ENCODE peak calls at places on chromosomes 12 and 14, in six cellular contexts. R is KG1, A is heart right ventricle, X is C1 segment of cervical spinal cord, P is pons, O is hippocampal formation. U is an unnamed sample.

GRCh38 chr12:71208053-71208685 is 50.4 kb upstream of the TSPAN8 start:
- DNase-seq in R (no peak), A (no peak), X (no peak), P (no peak), O (no peak), U (no peak)

GRCh38 chr12:121917950-121918678 is at the start of gene CFAP251:
- DNase-seq in R (no peak), A (peak), X (peak), P (peak), O (peak), U (peak)

GRCh38 chr12:90428474-90428873 is 526.5 kb downstream of the CCER1 start:
- DNase-seq in R (no peak), A (no peak), X (no peak), P (no peak), O (no peak), U (no peak)

GRCh38 chr12:132872975-132873421 is 14.4 kb downstream of the CHFR start:
- DNase-seq in R (no peak), A (no peak), X (no peak), P (no peak), O (no peak), U (no peak)

GRCh38 chr14:77008541-77008940 is 20.0 kb downstream of the IRF2BPL start:
- DNase-seq in R (no peak), A (no peak), X (no peak), P (no peak), O (no peak), U (no peak)

GRCh38 chr14:77436042-77436441 is 12.7 kb upstream of the NOXRED1 start:
- DNase-seq in R (no peak), A (no peak), X (no peak), P (no peak), O (no peak), U (no peak)

GRCh38 chr12:113221181-113221996 is at the start of gene TPCN1:
- DNase-seq in R (peak), A (peak), X (peak), P (peak), O (peak), U (peak)

GRCh38 chr12:25110260-25110659 is 84.7 kb downstream of the DNAI7 start:
- DNase-seq in R (no peak), A (no peak), X (no peak), P (no peak), O (no peak), U (no peak)

GRCh38 chr12:131076791-131077747 is 123.4 kb downstream of the ADGRD1 start:
- DNase-seq in R (no peak), A (no peak), X (no peak), P (no peak), O (no peak), U (no peak)

GRCh38 chr12:117498880-117499279 is 137.5 kb upstream of the NOS1 start:
- DNase-seq in R (no peak), A (no peak), X (no peak), P (no peak), O (no peak), U (no peak)

GRCh38 chr12:1054103-1054838 is 63.2 kb downstream of the ERC1 start:
- DNase-seq in R (no peak), A (no peak), X (no peak), P (peak), O (no peak), U (no peak)

GRCh38 chr12:53200458-53201169 is 6.4 kb downstream of the ITGB7 start:
- DNase-seq in R (no peak), A (no peak), X (no peak), P (no peak), O (no peak), U (no peak)

GRCh38 chr14:96086574-96087077 is 47.5 kb downstream of the C14orf132 start:
- DNase-seq in R (no peak), A (no peak), X (no peak), P (no peak), O (no peak), U (no peak)

U was measured in caudate nucleus.